ENCODE peak calls at places on chromosomes 1 and 21, in eight cellular contexts. U, N, S, I, X, O, T and Y are unnamed samples.

GRCh38 chr1:56799605-56800398 is 19.4 kb downstream of the FYB2 start:
- DNase-seq in U (peak), N (no peak), S (peak), I (no peak), X (no peak), O (no peak), T (no peak), Y (peak)

GRCh38 chr21:45525910-45526306 is 16.3 kb downstream of the SLC19A1 start:
- DNase-seq in U (no peak), N (no peak), S (no peak), I (no peak), X (no peak), O (no peak), T (no peak), Y (no peak)

GRCh38 chr1:39117985-39118384 is 86.5 kb upstream of the MACF1 start:
- DNase-seq in U (peak), N (no peak), S (peak), I (no peak), X (no peak), O (no peak), T (no peak), Y (peak)

GRCh38 chr1:24694380-24694843 is 50.8 kb upstream of the CLIC4 start:
- DNase-seq in U (peak), N (no peak), S (no peak), I (peak), X (no peak), O (no peak), T (no peak), Y (peak)

GRCh38 chr1:64000021-64000420 is 203.4 kb upstream of the UBE2U start:
- DNase-seq in U (peak), N (peak), S (peak), I (no peak), X (no peak), O (no peak), T (no peak), Y (peak)

GRCh38 chr21:15401331-15401730 is 328.5 kb upstream of the USP25 start:
- DNase-seq in U (peak), N (no peak), S (no peak), I (no peak), X (no peak), O (no peak), T (no peak), Y (no peak)

GRCh38 chr1:115142616-115143015 is 53.3 kb upstream of the TSPAN2 start:
- DNase-seq in U (peak), N (no peak), S (no peak), I (peak), X (no peak), O (no peak), T (no peak), Y (peak)

GRCh38 chr1:3593334-3593733 is 18.0 kb downstream of the MEGF6 start:
- DNase-seq in U (no peak), N (no peak), S (no peak), I (no peak), X (no peak), O (no peak), T (no peak), Y (no peak)

GRCh38 chr1:103516693-103517092 is 8.8 kb upstream of the RNPC3 start:
- DNase-seq in U (peak), N (no peak), S (peak), I (no peak), X (no peak), O (peak), T (no peak), Y (no peak)

GRCh38 chr1:192443616-192444015 is 126.8 kb downstream of the RGS21 start:
- DNase-seq in U (peak), N (no peak), S (peak), I (no peak), X (no peak), O (no peak), T (no peak), Y (peak)